ENCODE peak calls at places on chromosomes 5 and 9, in five cellular contexts. One of them, this sample, is unnamed.

GRCh38 chr9:129954868-129955550 is 88.0 kb downstream of the FNBP1 start:
- DNase-seq in breast epithelium: no peak
- DNase-seq in left ventricle myocardium inferior: no peak
- DNase-seq in CD8-positive, alpha-beta memory T cell: no peak
- DNase-seq in hepatocyte: no peak
- DNase-seq in this sample: no peak

GRCh38 chr9:114170792-114171461 is 15.6 kb downstream of the COL27A1 start:
- DNase-seq in CD8-positive, alpha-beta memory T cell: no peak
- DNase-seq in left ventricle myocardium inferior: no peak
- DNase-seq in hepatocyte: no peak
- DNase-seq in breast epithelium: no peak
- DNase-seq in this sample: no peak

GRCh38 chr9:126618200-126618589 is 4.5 kb downstream of the LMX1B start:
- DNase-seq in hepatocyte: no peak
- DNase-seq in CD8-positive, alpha-beta memory T cell: peak; percentile 13
- DNase-seq in left ventricle myocardium inferior: no peak
- DNase-seq in breast epithelium: no peak
- DNase-seq in this sample: no peak

GRCh38 chr5:149857499-149857898 is 87.1 kb downstream of the PDE6A start:
- DNase-seq in CD8-positive, alpha-beta memory T cell: no peak
- DNase-seq in left ventricle myocardium inferior: peak; percentile 89
- DNase-seq in breast epithelium: peak; percentile 88
- DNase-seq in hepatocyte: peak; percentile 49
- DNase-seq in this sample: no peak

GRCh38 chr9:133470988-133471387 is 7.9 kb downstream of the SLC2A6 start:
- DNase-seq in left ventricle myocardium inferior: no peak
- DNase-seq in CD8-positive, alpha-beta memory T cell: no peak
- DNase-seq in hepatocyte: no peak
- DNase-seq in breast epithelium: no peak
- DNase-seq in this sample: no peak

GRCh38 chr5:43769576-43770352 is 166.8 kb downstream of the NNT start:
- DNase-seq in left ventricle myocardium inferior: no peak
- DNase-seq in hepatocyte: peak; percentile 16
- DNase-seq in breast epithelium: no peak
- DNase-seq in CD8-positive, alpha-beta memory T cell: no peak
- DNase-seq in this sample: no peak

GRCh38 chr9:7185612-7186011 is 427.8 kb downstream of the KDM4C start:
- DNase-seq in hepatocyte: peak; percentile 32
- DNase-seq in CD8-positive, alpha-beta memory T cell: no peak
- DNase-seq in left ventricle myocardium inferior: no peak
- DNase-seq in breast epithelium: no peak
- DNase-seq in this sample: no peak

GRCh38 chr5:167381457-167381856 is 910.0 kb upstream of the WWC1 start:
- DNase-seq in CD8-positive, alpha-beta memory T cell: no peak
- DNase-seq in left ventricle myocardium inferior: no peak
- DNase-seq in breast epithelium: no peak
- DNase-seq in hepatocyte: no peak
- DNase-seq in this sample: no peak

GRCh38 chr9:104907278-104907951 is 20.5 kb downstream of the ABCA1 start:
- DNase-seq in CD8-positive, alpha-beta memory T cell: no peak
- DNase-seq in left ventricle myocardium inferior: no peak
- DNase-seq in hepatocyte: no peak
- DNase-seq in breast epithelium: no peak
- DNase-seq in this sample: no peak

GRCh38 chr9:132597073-132597775 is 14.8 kb downstream of the BARHL1 start:
- DNase-seq in CD8-positive, alpha-beta memory T cell: no peak
- DNase-seq in breast epithelium: peak; percentile 49
- DNase-seq in hepatocyte: no peak
- DNase-seq in left ventricle myocardium inferior: peak; percentile 82
- DNase-seq in this sample: no peak

GRCh38 chr9:109251080-109251775 is 69.6 kb downstream of the EPB41L4B start:
- DNase-seq in hepatocyte: peak; percentile 60
- DNase-seq in CD8-positive, alpha-beta memory T cell: no peak
- DNase-seq in breast epithelium: no peak
- DNase-seq in left ventricle myocardium inferior: no peak
- DNase-seq in this sample: no peak

GRCh38 chr9:128540630-128541355 is 11.6 kb upstream of the SPTAN1 start:
- DNase-seq in left ventricle myocardium inferior: no peak
- DNase-seq in hepatocyte: no peak
- DNase-seq in breast epithelium: no peak
- DNase-seq in CD8-positive, alpha-beta memory T cell: no peak
- DNase-seq in this sample: no peak

GRCh38 chr5:76469656-76470290 is 66.7 kb downstream of the IQGAP2 start:
- DNase-seq in breast epithelium: no peak
- DNase-seq in CD8-positive, alpha-beta memory T cell: no peak
- DNase-seq in hepatocyte: no peak
- DNase-seq in left ventricle myocardium inferior: no peak
- DNase-seq in this sample: no peak

GRCh38 chr9:108212179-108212578 is 643.6 kb downstream of the ACTL7B start:
- DNase-seq in breast epithelium: no peak
- DNase-seq in hepatocyte: no peak
- DNase-seq in left ventricle myocardium inferior: no peak
- DNase-seq in CD8-positive, alpha-beta memory T cell: no peak
- DNase-seq in this sample: no peak

GRCh38 chr9:126411225-126411947 is 84.8 kb downstream of the MVB12B start:
- DNase-seq in left ventricle myocardium inferior: no peak
- DNase-seq in hepatocyte: no peak
- DNase-seq in CD8-positive, alpha-beta memory T cell: peak; percentile 64
- DNase-seq in breast epithelium: no peak
- DNase-seq in this sample: no peak

GRCh38 chr5:175306381-175306780 is 137.6 kb downstream of the DRD1 start:
- DNase-seq in hepatocyte: no peak
- DNase-seq in CD8-positive, alpha-beta memory T cell: no peak
- DNase-seq in left ventricle myocardium inferior: no peak
- DNase-seq in breast epithelium: no peak
- DNase-seq in this sample: no peak

GRCh38 chr5:178196986-178197385 is 7.3 kb upstream of the HNRNPAB start:
- DNase-seq in CD8-positive, alpha-beta memory T cell: no peak
- DNase-seq in breast epithelium: peak; percentile 30
- DNase-seq in left ventricle myocardium inferior: no peak
- DNase-seq in hepatocyte: no peak
- DNase-seq in this sample: no peak

GRCh38 chr9:26856413-26857032 is 36.1 kb downstream of the CAAP1 start:
- DNase-seq in CD8-positive, alpha-beta memory T cell: no peak
- DNase-seq in breast epithelium: no peak
- DNase-seq in hepatocyte: peak; percentile 61
- DNase-seq in left ventricle myocardium inferior: no peak
- DNase-seq in this sample: no peak

GRCh38 chr5:97074859-97075489 is 67.4 kb downstream of the LIX1 start:
- DNase-seq in left ventricle myocardium inferior: no peak
- DNase-seq in hepatocyte: no peak
- DNase-seq in breast epithelium: no peak
- DNase-seq in CD8-positive, alpha-beta memory T cell: no peak
- DNase-seq in this sample: no peak

GRCh38 chr5:1983919-1984695 is 101.4 kb upstream of the IRX4 start:
- DNase-seq in breast epithelium: no peak
- DNase-seq in CD8-positive, alpha-beta memory T cell: no peak
- DNase-seq in left ventricle myocardium inferior: no peak
- DNase-seq in hepatocyte: no peak
- DNase-seq in this sample: no peak

GRCh38 chr5:119171686-119172085 is 100.8 kb downstream of the DMXL1 start:
- DNase-seq in hepatocyte: no peak
- DNase-seq in CD8-positive, alpha-beta memory T cell: no peak
- DNase-seq in breast epithelium: no peak
- DNase-seq in left ventricle myocardium inferior: no peak
- DNase-seq in this sample: no peak

GRCh38 chr5:33010851-33011250 is 299.7 kb downstream of the NPR3 start:
- DNase-seq in CD8-positive, alpha-beta memory T cell: no peak
- DNase-seq in breast epithelium: no peak
- DNase-seq in left ventricle myocardium inferior: no peak
- DNase-seq in hepatocyte: no peak
- DNase-seq in this sample: no peak

GRCh38 chr9:32339424-32339823 is 45.0 kb upstream of the ACO1 start:
- DNase-seq in CD8-positive, alpha-beta memory T cell: no peak
- DNase-seq in hepatocyte: no peak
- DNase-seq in left ventricle myocardium inferior: no peak
- DNase-seq in breast epithelium: no peak
- DNase-seq in this sample: no peak

GRCh38 chr5:64213568-64213967 is 47.9 kb downstream of the RNF180 start:
- DNase-seq in CD8-positive, alpha-beta memory T cell: no peak
- DNase-seq in breast epithelium: no peak
- DNase-seq in left ventricle myocardium inferior: no peak
- DNase-seq in hepatocyte: no peak
- DNase-seq in this sample: no peak

GRCh38 chr5:180209137-180209581 is at the start of gene RASGEF1C:
- DNase-seq in hepatocyte: peak; percentile 91
- DNase-seq in breast epithelium: no peak
- DNase-seq in CD8-positive, alpha-beta memory T cell: no peak
- DNase-seq in left ventricle myocardium inferior: peak; percentile 59
- DNase-seq in this sample: peak; percentile 68
- H3K4me3 ChIP-seq in hepatocyte: no peak within 1 kb of the TSS
- H3K4me3 ChIP-seq in breast epithelium: peak within 1 kb of the TSS; percentile 48
- H3K4me3 ChIP-seq in CD8-positive, alpha-beta memory T cell: peak within 1 kb of the TSS; percentile 28
- H3K4me3 ChIP-seq in left ventricle myocardium inferior: peak within 1 kb of the TSS; percentile 59
- H3K4me3 ChIP-seq in this sample: peak within 1 kb of the TSS; percentile 71

GRCh38 chr9:137547687-137548543 is 2.3 kb downstream of the PNPLA7 start:
- DNase-seq in hepatocyte: no peak
- DNase-seq in breast epithelium: peak; percentile 60
- DNase-seq in left ventricle myocardium inferior: no peak
- DNase-seq in CD8-positive, alpha-beta memory T cell: no peak
- DNase-seq in this sample: no peak
- H3K27ac ChIP-seq in hepatocyte: no peak overlapping the region
- H3K27ac ChIP-seq in breast epithelium: peak overlapping the region; percentile 89
- H3K27ac ChIP-seq in left ventricle myocardium inferior: peak overlapping the region; percentile 9
- H3K27ac ChIP-seq in CD8-positive, alpha-beta memory T cell: no peak overlapping the region
- H3K27ac ChIP-seq in this sample: no peak overlapping the region

GRCh38 chr5:80736730-80737129 is 81.9 kb upstream of the DHFR start:
- DNase-seq in hepatocyte: no peak
- DNase-seq in breast epithelium: no peak
- DNase-seq in CD8-positive, alpha-beta memory T cell: no peak
- DNase-seq in left ventricle myocardium inferior: no peak
- DNase-seq in this sample: no peak
- H3K4me3 ChIP-seq in hepatocyte: no peak overlapping the region
- H3K4me3 ChIP-seq in breast epithelium: no peak overlapping the region
- H3K4me3 ChIP-seq in CD8-positive, alpha-beta memory T cell: no peak overlapping the region
- H3K4me3 ChIP-seq in left ventricle myocardium inferior: no peak overlapping the region
- H3K4me3 ChIP-seq in this sample: no peak overlapping the region

DNA sequence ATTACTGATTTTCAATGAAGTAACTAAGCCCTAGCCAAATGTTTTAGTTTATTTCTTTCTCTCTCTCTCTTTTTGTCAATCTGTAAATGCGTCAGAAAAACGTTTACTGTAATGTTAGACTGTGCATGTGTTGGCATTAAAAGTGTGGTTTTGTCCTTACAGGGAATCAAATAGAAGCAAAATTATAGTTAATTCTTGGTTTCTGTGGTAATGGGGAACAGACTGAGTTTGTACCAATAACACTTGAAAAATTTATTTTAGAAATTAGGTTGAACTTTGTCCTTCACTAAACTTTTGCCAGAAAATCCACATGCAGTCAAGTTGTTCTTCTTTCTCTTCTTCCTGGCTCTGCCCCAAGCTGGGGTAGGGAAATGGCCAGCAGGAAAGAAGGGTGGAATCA is 52.8 kb upstream of the RPS23 start:
- DNase-seq in left ventricle myocardium inferior: no peak
- DNase-seq in CD8-positive, alpha-beta memory T cell: no peak
- DNase-seq in hepatocyte: no peak
- DNase-seq in breast epithelium: no peak
- DNase-seq in this sample: no peak
- H3K27ac ChIP-seq in left ventricle myocardium inferior: no peak overlapping the region
- H3K27ac ChIP-seq in CD8-positive, alpha-beta memory T cell: no peak overlapping the region
- H3K27ac ChIP-seq in hepatocyte: peak overlapping the region; percentile 24
- H3K27ac ChIP-seq in breast epithelium: peak overlapping the region; percentile 5
- H3K27ac ChIP-seq in this sample: no peak overlapping the region

GRCh38 chr5:170501931-170502330 is 1.9 kb upstream of the KCNIP1 start:
- DNase-seq in hepatocyte: no peak
- DNase-seq in left ventricle myocardium inferior: no peak
- DNase-seq in CD8-positive, alpha-beta memory T cell: no peak
- DNase-seq in breast epithelium: no peak
- DNase-seq in this sample: no peak

GRCh38 chr5:170502692-170503091 is 1.1 kb upstream of the KCNIP1 start:
- DNase-seq in CD8-positive, alpha-beta memory T cell: no peak
- DNase-seq in hepatocyte: no peak
- DNase-seq in breast epithelium: no peak
- DNase-seq in left ventricle myocardium inferior: no peak
- DNase-seq in this sample: no peak

GRCh38 chr5:170503970-170504525 is at the start of gene KCNIP1:
- DNase-seq in hepatocyte: peak; percentile 65
- DNase-seq in breast epithelium: no peak
- DNase-seq in CD8-positive, alpha-beta memory T cell: no peak
- DNase-seq in left ventricle myocardium inferior: no peak
- DNase-seq in this sample: peak; percentile 46

GRCh38 chr5:170508036-170508435 is 4.2 kb downstream of the KCNIP1 start:
- DNase-seq in left ventricle myocardium inferior: no peak
- DNase-seq in breast epithelium: no peak
- DNase-seq in hepatocyte: no peak
- DNase-seq in CD8-positive, alpha-beta memory T cell: no peak
- DNase-seq in this sample: no peak

GRCh38 chr5:170504598-170505266 is 912 bp downstream of the KCNIP1 start:
- DNase-seq in hepatocyte: no peak
- DNase-seq in left ventricle myocardium inferior: no peak
- DNase-seq in CD8-positive, alpha-beta memory T cell: no peak
- DNase-seq in breast epithelium: no peak
- DNase-seq in this sample: no peak
- H3K4me3 ChIP-seq in hepatocyte: no peak overlapping the region
- H3K4me3 ChIP-seq in left ventricle myocardium inferior: peak overlapping the region; percentile 60
- H3K4me3 ChIP-seq in CD8-positive, alpha-beta memory T cell: no peak overlapping the region
- H3K4me3 ChIP-seq in breast epithelium: peak overlapping the region; percentile 47
- H3K4me3 ChIP-seq in this sample: peak overlapping the region; percentile 55

GRCh38 chr5:72682561-72682960 is 133.9 kb upstream of the TNPO1 start:
- DNase-seq in CD8-positive, alpha-beta memory T cell: no peak
- DNase-seq in breast epithelium: no peak
- DNase-seq in left ventricle myocardium inferior: no peak
- DNase-seq in hepatocyte: no peak
- DNase-seq in this sample: no peak

GRCh38 chr5:72677447-72677846 is 139.0 kb upstream of the TNPO1 start:
- DNase-seq in left ventricle myocardium inferior: no peak
- DNase-seq in CD8-positive, alpha-beta memory T cell: no peak
- DNase-seq in hepatocyte: no peak
- DNase-seq in breast epithelium: no peak
- DNase-seq in this sample: no peak

DNA sequence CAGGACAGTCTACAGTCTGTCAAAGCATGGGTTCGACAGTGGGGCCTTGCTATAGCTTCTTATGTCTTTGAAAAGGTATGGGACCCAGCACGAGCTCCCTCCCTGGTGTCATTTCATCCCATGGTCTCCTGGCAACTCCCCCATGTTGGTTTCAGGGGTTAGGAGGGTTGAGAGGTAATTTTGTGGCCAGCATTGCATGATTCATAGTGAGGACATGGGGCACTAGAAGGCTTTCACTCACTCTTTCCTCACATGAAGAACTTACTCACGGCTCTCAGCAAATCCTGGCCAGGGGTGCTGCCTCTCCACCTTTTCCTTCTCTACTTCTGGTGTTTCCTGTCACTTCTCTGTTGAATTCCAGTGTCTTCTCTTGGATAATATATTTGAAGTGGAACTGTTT is 134.7 kb upstream of the TNPO1 start:
- DNase-seq in hepatocyte: no peak
- DNase-seq in CD8-positive, alpha-beta memory T cell: no peak
- DNase-seq in breast epithelium: no peak
- DNase-seq in left ventricle myocardium inferior: no peak
- DNase-seq in this sample: no peak
- H3K27ac ChIP-seq in hepatocyte: no peak overlapping the region
- H3K27ac ChIP-seq in CD8-positive, alpha-beta memory T cell: no peak overlapping the region
- H3K27ac ChIP-seq in breast epithelium: no peak overlapping the region
- H3K27ac ChIP-seq in left ventricle myocardium inferior: no peak overlapping the region
- H3K27ac ChIP-seq in this sample: no peak overlapping the region